ENCODE peak calls at places on chromosomes 2 and 18, in nine cellular contexts. J, D, F, M, H, U, I, V and X are unnamed samples.

GRCh38 chr2:146496248-146496647 is 1348.6 kb upstream of the ACVR2A start:
- DNase-seq in J (no peak), D (no peak), F (no peak), M (no peak), H (no peak), U (no peak), I (no peak), V (no peak), X (no peak)

GRCh38 chr2:237919593-237919992 is 47.2 kb upstream of the UBE2F start:
- DNase-seq in J (no peak), D (no peak), F (no peak), M (no peak), H (no peak), U (peak), I (no peak), V (no peak), X (no peak)

GRCh38 chr18:10450986-10451385 is 3.4 kb upstream of the APCDD1 start:
- DNase-seq in J (no peak), D (no peak), F (no peak), M (no peak), H (no peak), U (no peak), I (no peak), V (no peak), X (no peak)

GRCh38 chr2:157620956-157621355 is 7.7 kb downstream of the ACVR1C start:
- DNase-seq in J (no peak), D (no peak), F (no peak), M (no peak), H (no peak), U (no peak), I (no peak), V (no peak), X (no peak)

GRCh38 chr18:8367217-8367988 is 241.8 kb upstream of the RAB12 start:
- DNase-seq in J (no peak), D (peak), F (peak), M (peak), H (peak), U (no peak), I (peak), V (no peak), X (no peak)

GRCh38 chr18:36672437-36673344 is 156.1 kb downstream of the TPGS2 start:
- DNase-seq in J (peak), D (no peak), F (peak), M (no peak), H (peak), U (no peak), I (no peak), V (no peak), X (no peak)

GRCh38 chr2:1990724-1991123 is 246.4 kb upstream of the PXDN start:
- DNase-seq in J (no peak), D (no peak), F (no peak), M (peak), H (no peak), U (peak), I (no peak), V (no peak), X (peak)

GRCh38 chr2:147630585-147630984 is 214.2 kb upstream of the ACVR2A start:
- DNase-seq in J (no peak), D (no peak), F (no peak), M (no peak), H (no peak), U (no peak), I (no peak), V (peak), X (no peak)

GRCh38 chr2:168029071-168029470 is 218.3 kb downstream of the STK39 start:
- DNase-seq in J (no peak), D (no peak), F (no peak), M (no peak), H (no peak), U (no peak), I (no peak), V (no peak), X (no peak)

GRCh38 chr18:45169610-45170009 is 445.7 kb upstream of the SLC14A2 start:
- DNase-seq in J (peak), D (no peak), F (peak), M (peak), H (no peak), U (peak), I (no peak), V (no peak), X (no peak)

GRCh38 chr2:197813093-197813787 is 8.8 kb downstream of the PLCL1 start:
- DNase-seq in J (no peak), D (no peak), F (peak), M (no peak), H (peak), U (no peak), I (peak), V (no peak), X (no peak)

GRCh38 chr2:190533968-190534309 is 583 bp downstream of the NEMP2 start:
- DNase-seq in J (no peak), D (no peak), F (peak), M (peak), H (peak), U (no peak), I (no peak), V (peak), X (no peak)

GRCh38 chr2:25920326-25920725 is 42.0 kb upstream of the ASXL2 start:
- DNase-seq in J (no peak), D (no peak), F (peak), M (no peak), H (no peak), U (no peak), I (no peak), V (no peak), X (no peak)

GRCh38 chr2:61177727-61178549 is 15.9 kb downstream of the C2orf74 start:
- DNase-seq in J (peak), D (peak), F (peak), M (peak), H (peak), U (no peak), I (no peak), V (peak), X (no peak)

GRCh38 chr2:170736628-170737027 is 21.5 kb downstream of the SP5 start:
- DNase-seq in J (no peak), D (no peak), F (no peak), M (no peak), H (no peak), U (no peak), I (no peak), V (no peak), X (no peak)

GRCh38 chr2:974054-974453 is 23.4 kb downstream of the SNTG2 start:
- DNase-seq in J (no peak), D (no peak), F (no peak), M (no peak), H (no peak), U (no peak), I (no peak), V (peak), X (no peak)

GRCh38 chr2:21256006-21256405 is 132.2 kb downstream of the TDRD15 start:
- DNase-seq in J (peak), D (no peak), F (no peak), M (no peak), H (no peak), U (no peak), I (no peak), V (no peak), X (no peak)

GRCh38 chr2:233387667-233388528 is 33.6 kb downstream of the DGKD start:
- DNase-seq in J (peak), D (peak), F (peak), M (peak), H (no peak), U (peak), I (peak), V (peak), X (peak)

GRCh38 chr2:26214759-26215158 is 29.7 kb downstream of the HADHA start:
- DNase-seq in J (no peak), D (no peak), F (no peak), M (no peak), H (no peak), U (no peak), I (no peak), V (no peak), X (no peak)

GRCh38 chr2:128777091-128778045 is 458.7 kb upstream of the HS6ST1 start:
- DNase-seq in J (no peak), D (peak), F (no peak), M (no peak), H (no peak), U (peak), I (no peak), V (peak), X (peak)

GRCh38 chr2:60560734-60561649 is 7.5 kb upstream of the BCL11A start:
- DNase-seq in J (no peak), D (no peak), F (no peak), M (no peak), H (peak), U (no peak), I (peak), V (no peak), X (no peak)

GRCh38 chr18:38427736-38428135 is 862.1 kb upstream of the CELF4 start:
- DNase-seq in J (no peak), D (no peak), F (no peak), M (no peak), H (no peak), U (no peak), I (no peak), V (no peak), X (no peak)

GRCh38 chr18:5518899-5519371 is 24.9 kb downstream of the EPB41L3 start:
- DNase-seq in J (no peak), D (no peak), F (peak), M (no peak), H (no peak), U (no peak), I (no peak), V (no peak), X (no peak)

GRCh38 chr2:134572996-134573395 is 145.8 kb downstream of the TMEM163 start:
- DNase-seq in J (no peak), D (no peak), F (no peak), M (no peak), H (no peak), U (no peak), I (no peak), V (no peak), X (no peak)

GRCh38 chr2:190069936-190070696 is 7.6 kb upstream of the MSTN start:
- DNase-seq in J (peak), D (peak), F (peak), M (peak), H (peak), U (no peak), I (peak), V (no peak), X (no peak)

GRCh38 chr2:240869109-240869955 is 708 bp downstream of the AGXT start:
- DNase-seq in J (no peak), D (no peak), F (no peak), M (no peak), H (no peak), U (no peak), I (no peak), V (no peak), X (no peak)

GRCh38 chr2:240868286-240869108 is at the start of gene AGXT:
- DNase-seq in J (no peak), D (no peak), F (peak), M (no peak), H (no peak), U (peak), I (peak), V (no peak), X (no peak)

GRCh38 chr2:240872317-240873097 is 3.9 kb downstream of the AGXT start:
- DNase-seq in J (no peak), D (no peak), F (no peak), M (no peak), H (no peak), U (no peak), I (no peak), V (no peak), X (no peak)

GRCh38 chr2:240871071-240871958 is 2.7 kb downstream of the AGXT start:
- DNase-seq in J (no peak), D (no peak), F (no peak), M (no peak), H (no peak), U (peak), I (no peak), V (no peak), X (no peak)

DNA sequence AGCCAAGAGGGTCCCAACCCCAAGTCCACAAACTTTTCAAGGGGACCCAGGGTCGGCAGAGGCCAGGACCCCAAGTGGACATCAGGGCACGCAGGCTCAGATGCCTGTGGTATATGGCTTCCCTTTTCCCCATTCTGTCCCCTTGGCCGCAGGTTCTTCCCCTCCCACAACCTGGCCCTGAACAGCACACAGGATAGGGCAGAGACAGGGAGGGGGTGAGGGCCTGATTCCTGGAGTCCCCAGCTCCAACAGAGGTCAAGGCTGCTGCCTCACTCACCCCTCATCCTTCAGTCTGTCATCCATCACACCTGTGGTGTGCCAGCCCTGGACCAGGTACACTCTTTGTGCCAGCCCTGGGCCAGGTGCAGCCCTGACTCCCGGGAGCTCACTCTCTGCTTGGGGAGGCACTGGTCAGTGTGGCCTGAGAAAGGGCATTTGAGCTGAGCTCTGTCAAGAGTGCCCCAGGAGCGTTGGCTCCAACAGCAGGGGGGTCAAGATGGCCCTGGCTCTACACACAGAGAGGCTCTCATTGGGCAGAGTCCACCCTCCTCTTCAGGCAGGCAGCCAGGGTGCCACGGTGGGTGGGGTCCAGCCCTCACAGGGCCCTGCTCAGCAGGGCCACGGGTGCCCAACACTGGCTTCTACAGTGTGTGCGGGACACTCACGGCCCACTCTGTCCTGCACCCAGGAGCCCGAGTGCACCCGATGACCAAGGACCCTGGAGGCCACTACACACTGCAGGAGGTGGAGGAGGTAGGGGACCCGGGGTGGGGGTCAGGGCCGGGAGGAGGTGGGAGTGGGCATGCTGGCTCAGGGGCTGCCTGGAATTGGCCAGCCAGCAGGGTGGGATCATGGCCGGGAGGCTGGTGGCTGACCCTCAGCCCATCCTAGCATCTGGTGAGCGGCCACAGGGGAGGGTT is 1.6 kb downstream of the AGXT start:
- DNase-seq in J (no peak), D (no peak), F (no peak), M (no peak), H (no peak), U (peak), I (no peak), V (no peak), X (no peak)
- TF ChIP-seq CTCF in J (no peak), D (no peak), F (no peak), M (no peak), H (no peak), U (no peak), I (no peak), V (no peak), X (no peak)

GRCh38 chr2:65640793-65641103 is 208.3 kb upstream of the SPRED2 start:
- DNase-seq in J (no peak), D (no peak), F (no peak), M (no peak), H (no peak), U (no peak), I (no peak), V (no peak), X (no peak)
- TF ChIP-seq CTCF in J (no peak), D (no peak), F (no peak), M (no peak), H (no peak), U (no peak), I (no peak), V (no peak), X (no peak)

DNA sequence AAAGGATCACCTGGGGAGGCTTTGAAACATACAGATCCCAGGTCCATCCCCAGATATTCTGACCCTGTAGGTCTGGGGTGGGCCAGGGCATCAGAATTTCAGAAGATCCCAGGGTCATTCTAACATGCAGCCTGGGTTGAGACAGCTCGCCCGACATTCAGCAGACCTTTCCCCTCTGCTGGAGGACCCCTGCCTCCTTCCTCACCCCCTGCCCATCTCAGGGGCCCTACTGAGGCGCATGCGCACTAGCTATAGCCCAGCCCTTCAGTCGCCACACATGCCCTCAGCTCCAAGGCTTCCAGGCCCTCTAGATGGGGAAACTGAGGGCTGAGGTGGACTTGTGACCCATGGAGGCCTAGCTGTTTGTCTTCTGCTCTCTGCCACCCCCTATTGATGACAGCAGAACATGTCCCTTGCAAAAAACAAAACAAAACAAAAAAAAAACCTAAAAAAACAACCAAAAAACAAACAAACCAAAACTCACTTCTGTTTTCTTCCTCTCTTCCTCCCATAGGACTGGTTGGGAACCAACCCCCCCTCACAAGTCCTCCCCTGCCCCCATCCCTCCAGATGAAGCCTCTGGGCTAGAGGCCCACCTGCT is 91.3 kb downstream of the ZBTB7C start:
- DNase-seq in J (no peak), D (no peak), F (no peak), M (no peak), H (no peak), U (no peak), I (no peak), V (no peak), X (no peak)
- TF ChIP-seq CTCF in J (no peak), D (no peak), F (peak), M (no peak), H (peak), U (no peak), I (no peak), V (no peak), X (no peak)

DNA sequence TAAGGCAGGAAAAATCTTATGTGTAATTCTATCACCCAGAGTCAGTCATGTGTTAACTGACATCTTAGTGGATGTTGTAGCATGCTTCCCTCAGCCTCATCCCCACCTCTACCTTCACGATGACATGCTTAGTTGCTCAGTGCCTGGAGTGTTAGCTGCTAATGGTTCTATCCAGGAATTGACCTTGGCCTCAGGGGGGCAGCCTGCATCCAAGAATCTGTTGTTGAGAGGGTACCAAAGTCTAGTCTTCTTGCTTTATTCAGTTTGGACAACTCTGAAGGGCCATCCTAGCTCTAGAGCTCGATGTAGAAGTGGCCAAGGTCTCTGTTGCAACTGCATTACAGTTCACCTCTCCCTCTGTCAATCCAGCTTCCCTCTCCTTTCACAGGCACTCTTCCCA is 61.2 kb downstream of the ACYP2 start:
- DNase-seq in J (peak), D (no peak), F (peak), M (peak), H (no peak), U (peak), I (peak), V (no peak), X (no peak)
- TF ChIP-seq CTCF in J (no peak), D (no peak), F (peak), M (peak), H (peak), U (no peak), I (peak), V (no peak), X (peak)